ENCODE peak calls at places on chromosome 22, in four cellular contexts. A is fibroblast of lung, M is GM23248, P is SK-N-SH. T is an unnamed sample. For H3K79me2, the result is how much of the 10 kb centered on the place peaks cover.

GRCh38 chr22:32202539-32203180 is 2.2 kb downstream of the RFPL2 start:
- DNase-seq in A (peak), M (peak), P (peak), T (peak)

GRCh38 chr22:27734066-27734465 is 67.5 kb downstream of the MN1 start:
- DNase-seq in A (no peak), M (no peak), P (no peak), T (no peak)

GRCh38 chr22:44119669-44120313 is 60.9 kb upstream of the PARVG start:
- DNase-seq in A (no peak), P (no peak), M (no peak), T (no peak)

GRCh38 chr22:30265131-30265720 is 1.4 kb downstream of the OSM start:
- DNase-seq in A (no peak), P (no peak), M (no peak), T (no peak)

GRCh38 chr22:36419177-36419911 is 31.6 kb upstream of the MYH9 start:
- DNase-seq in M (peak), A (peak), P (no peak), T (peak)

GRCh38 chr22:27718186-27719032 is 83.1 kb downstream of the MN1 start:
- DNase-seq in P (peak), M (peak), A (peak), T (peak)

GRCh38 chr22:48489551-48490512 is 1337.8 kb downstream of the BRD1 start:
- DNase-seq in A (peak), M (peak), P (peak), T (peak)

GRCh38 chr22:30636226-30637077 is 871 bp downstream of the SLC35E4 start:
- DNase-seq in M (peak), A (no peak), P (peak), T (no peak)

GRCh38 chr22:48842976-48843375 is 984.7 kb downstream of the BRD1 start:
- DNase-seq in P (no peak), M (no peak), A (no peak), T (peak)

GRCh38 chr22:21634844-21635243 is 2.3 kb downstream of the CCDC116 start:
- DNase-seq in M (no peak), P (no peak), A (no peak), T (no peak)

GRCh38 chr22:32528984-32529982 is 54.7 kb downstream of the FBXO7 start:
- DNase-seq in M (peak), P (peak), A (peak), T (peak)

GRCh38 chr22:20964799-20965103 is 2.3 kb upstream of the AIFM3 start:
- DNase-seq in A (no peak), P (no peak), M (no peak), T (no peak)

GRCh38 chr22:45626198-45626651 is 45.4 kb upstream of the ATXN10 start:
- DNase-seq in M (no peak), A (no peak), P (no peak), T (no peak)
- H3K4me3 ChIP-seq in M (no peak), A (no peak), P (no peak), T (no peak)

GRCh38 chr22:19843857-19844422 is 10.7 kb downstream of the GNB1L start:
- DNase-seq in P (no peak), A (no peak), M (no peak), T (no peak)

GRCh38 chr22:19844423-19845368 is 10.0 kb downstream of the GNB1L start:
- DNase-seq in P (peak), A (no peak), M (peak), T (no peak)

GRCh38 chr22:19842386-19843106 is 12.1 kb downstream of the GNB1L start:
- DNase-seq in P (peak), A (no peak), M (no peak), T (no peak)

GRCh38 chr22:19841641-19842385 is 12.9 kb downstream of the GNB1L start:
- DNase-seq in M (no peak), P (no peak), A (no peak), T (no peak)

GRCh38 chr22:19843107-19843856 is 11.4 kb downstream of the GNB1L start:
- DNase-seq in P (no peak), A (no peak), M (no peak), T (no peak)
- H3K79me2 ChIP-seq in P (under half), A (under half), M (under half), T (under half)

GRCh38 chr22:39408173-39408572 is 8.6 kb downstream of the TAB1 start:
- DNase-seq in A (no peak), P (no peak), M (peak), T (no peak)
- H3K4me3 ChIP-seq in A (no peak), P (no peak), M (no peak), T (no peak)

GRCh38 chr22:50201191-50202129 is 649 bp downstream of the SELENOO start:
- DNase-seq in M (peak), A (no peak), P (no peak), T (no peak)

GRCh38 chr22:50199836-50200332 is 927 bp upstream of the SELENOO start:
- DNase-seq in M (peak), A (no peak), P (peak), T (peak)

GRCh38 chr22:50203288-50203687 is 2.5 kb downstream of the SELENOO start:
- DNase-seq in P (no peak), M (no peak), A (no peak), T (no peak)

GRCh38 chr22:50200333-50201190 is at the start of gene SELENOO:
- DNase-seq in M (peak), P (peak), A (peak), T (peak)

DNA sequence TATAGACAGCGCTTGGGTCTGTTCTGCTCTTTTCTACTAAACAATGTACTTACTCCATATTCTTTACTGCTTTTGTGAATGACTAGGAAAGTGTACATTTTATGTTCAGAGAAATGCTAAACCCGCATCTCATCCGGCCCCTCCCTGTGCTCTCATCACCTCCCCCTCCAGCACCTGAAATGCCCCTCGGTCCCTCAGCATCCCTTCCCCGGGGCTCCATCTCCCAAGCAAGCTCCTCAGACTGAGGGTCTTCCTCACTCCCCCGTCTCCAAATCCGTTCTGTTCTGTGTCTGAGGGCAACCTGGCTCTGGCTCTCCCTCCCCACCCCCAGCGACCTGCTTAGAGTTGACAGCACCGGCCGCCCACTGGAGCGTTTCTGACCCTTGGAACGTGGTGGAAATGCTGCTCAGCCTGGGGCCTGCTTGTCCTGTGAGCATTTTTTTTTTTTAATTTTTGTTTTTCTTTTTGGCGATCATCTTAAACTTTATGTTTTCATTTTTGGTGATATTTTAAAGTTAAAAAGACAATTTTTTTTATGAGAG is 1.4 kb downstream of the SELENOO start:
- DNase-seq in P (no peak), A (no peak), M (no peak), T (no peak)
- H3K79me2 ChIP-seq in P (under half), A (under half), M (under half), T (under half)

GRCh38 chr22:47155131-47155885 is 392.9 kb downstream of the TBC1D22A start:
- DNase-seq in M (no peak), A (no peak), P (no peak), T (no peak)
- H3K4me3 ChIP-seq in M (peak), A (peak), P (no peak), T (no peak)

GRCh38 chr22:39953101-39953500 is 7.1 kb upstream of the TMA7B start:
- DNase-seq in A (no peak), M (no peak), P (no peak), T (no peak)

GRCh38 chr22:39954584-39955055 is 5.6 kb upstream of the TMA7B start:
- DNase-seq in A (peak), P (no peak), M (peak), T (no peak)

GRCh38 chr22:39955675-39956074 is 4.5 kb upstream of the TMA7B start:
- DNase-seq in M (no peak), P (no peak), A (no peak), T (no peak)

GRCh38 chr22:39949964-39950737 is 10.0 kb upstream of the TMA7B start:
- DNase-seq in A (no peak), M (no peak), P (no peak), T (no peak)

DNA sequence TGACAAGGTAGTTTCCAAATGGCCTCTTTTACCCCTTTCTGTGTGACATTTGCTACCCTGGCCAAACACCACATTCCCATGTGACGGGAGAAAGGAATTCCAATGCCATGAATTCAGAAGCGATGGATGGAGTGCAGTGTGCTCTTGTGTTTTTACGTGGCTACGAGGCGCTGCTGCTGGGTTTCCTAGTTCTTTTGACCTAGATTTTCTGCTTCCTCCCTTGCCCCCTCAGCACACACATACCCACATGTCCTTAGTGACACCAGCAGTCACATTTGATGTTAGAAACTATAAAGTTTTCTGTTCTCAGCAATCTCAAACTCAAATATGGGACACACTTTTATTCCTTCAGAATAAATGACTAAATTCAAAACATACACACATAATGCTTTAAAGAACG is 7.8 kb upstream of the TMA7B start:
- DNase-seq in P (no peak), A (no peak), M (no peak), T (no peak)
- H3K79me2 ChIP-seq in P (under half), A (under half), M (under half), T (under half)

DNA sequence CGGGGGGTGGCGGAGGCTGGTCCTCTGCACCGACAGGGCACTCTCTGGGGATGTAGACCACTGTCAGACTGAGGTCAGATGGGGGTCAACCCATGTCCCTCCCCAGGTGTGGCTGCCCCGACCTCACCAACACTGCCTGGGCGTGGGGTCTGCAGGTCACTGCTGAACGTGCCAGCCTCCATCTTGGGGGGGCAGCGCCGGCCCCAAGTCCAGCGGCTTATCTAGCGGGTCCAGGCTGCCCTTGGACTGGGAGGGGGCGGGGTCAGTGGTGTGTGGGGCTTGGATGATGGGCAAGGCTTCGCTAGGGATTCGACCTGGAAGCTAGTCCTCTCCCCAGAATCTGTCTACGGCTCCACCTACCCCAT is 178.2 kb downstream of the IGLL1 start:
- DNase-seq in M (no peak), A (no peak), P (peak), T (no peak)
- H3K4me3 ChIP-seq in M (no peak), A (no peak), P (peak), T (peak)